ENCODE peak calls at places on chromosomes 16 and 17, in nine cellular contexts. P is midbrain; S is effector CD4-positive, alpha-beta T cell; J is naive thymus-derived CD8-positive, alpha-beta T cell; D is mammary epithelial cell; F is COR-L47; X is IMR-90; A is AML-193; Z is RPMI7951. V is an unnamed sample.

GRCh38 chr16:89658221-89658879 is 714 bp downstream of the SPATA33 start:
- DNase-seq in D (no peak), F (peak), P (no peak), X (no peak), J (no peak), S (no peak), A (peak), Z (no peak), V (peak)

GRCh38 chr17:77304051-77304745 is 163.4 kb downstream of the SEC14L1 start:
- DNase-seq in A (no peak), Z (no peak), J (no peak), P (no peak), F (peak), S (no peak), X (no peak), D (no peak), V (peak)

GRCh38 chr16:29806641-29807425 is 504 bp downstream of the MAZ start:
- DNase-seq in S (no peak), P (peak), X (no peak), F (peak), Z (peak), A (peak), D (peak), J (peak), V (peak)

GRCh38 chr17:73786286-73786743 is 142.1 kb upstream of the SDK2 start:
- DNase-seq in J (no peak), F (no peak), Z (no peak), D (no peak), X (no peak), A (no peak), P (no peak), S (no peak), V (no peak)

GRCh38 chr17:56737741-56738161 is 96.0 kb downstream of the C17orf67 start:
- DNase-seq in D (peak), J (no peak), X (peak), A (no peak), S (no peak), P (no peak), F (no peak), Z (peak), V (peak)

GRCh38 chr17:76772842-76773521 is 35.1 kb downstream of the MFSD11 start:
- DNase-seq in Z (peak), X (peak), D (peak), S (peak), F (no peak), J (peak), P (no peak), A (no peak), V (peak)

GRCh38 chr17:47741793-47742145 is 8.7 kb downstream of the TBX21 start:
- DNase-seq in X (peak), F (no peak), P (no peak), D (no peak), S (no peak), J (no peak), Z (no peak), A (no peak), V (peak)

GRCh38 chr16:86045601-86045971 is 146.6 kb downstream of the IRF8 start:
- DNase-seq in P (no peak), J (no peak), D (no peak), A (no peak), Z (no peak), X (no peak), F (no peak), S (no peak), V (no peak)

GRCh38 chr17:9414471-9414870 is 161.1 kb downstream of the STX8 start:
- DNase-seq in D (no peak), F (no peak), S (no peak), J (no peak), Z (no peak), X (no peak), A (no peak), P (no peak), V (no peak)

GRCh38 chr16:21076186-21076883 is 74.3 kb downstream of the DNAH3 start:
- DNase-seq in S (no peak), P (no peak), X (no peak), F (no peak), A (no peak), D (no peak), J (no peak), Z (no peak), V (no peak)